ENCODE peak calls at places on chromosomes 1 and 21, in five cellular contexts. N is neuronal stem cell, Y is IMR-90, F is mesenchymal stem cell, I is H1. C is an unnamed sample.

GRCh38 chr1:160777486-160778089 is 18.4 kb upstream of the LY9 start:
- DNase-seq in F (peak; percentile 2), Y (no peak), N (peak; percentile 46), I (no peak), C (peak; percentile 58)

GRCh38 chr1:20137604-20138003 is 1.5 kb upstream of the PLA2G2F start:
- DNase-seq in I (no peak), Y (no peak), F (no peak), N (no peak), C (no peak)

GRCh38 chr1:77031101-77031662 is 163.9 kb downstream of the ST6GALNAC5 start:
- DNase-seq in N (no peak), F (peak; percentile 58), Y (peak; percentile 73), I (no peak), C (no peak)

GRCh38 chr1:42999308-42999707 is 40.6 kb upstream of the SLC2A1 start:
- DNase-seq in I (no peak), Y (peak; percentile 57), N (no peak), F (no peak), C (peak; percentile 88)

GRCh38 chr1:25183126-25183980 is 48.9 kb downstream of the SYF2 start:
- DNase-seq in Y (no peak), F (no peak), I (no peak), N (no peak), C (no peak)

GRCh38 chr1:235295902-235296350 is 32.1 kb downstream of the ARID4B start:
- DNase-seq in N (no peak), F (peak; percentile 26), Y (peak; percentile 81), I (no peak), C (peak; percentile 86)

GRCh38 chr1:202159534-202160371 is 649 bp downstream of the PTPN7 start:
- DNase-seq in Y (no peak), F (no peak), N (no peak), I (no peak), C (no peak)

GRCh38 chr21:19507682-19508260 is 1104.2 kb upstream of the TMPRSS15 start:
- DNase-seq in F (peak; percentile 12), I (no peak), N (no peak), Y (no peak), C (no peak)

GRCh38 chr21:29018540-29018939 is 609 bp downstream of the RWDD2B start:
- DNase-seq in N (no peak), F (no peak), Y (no peak), I (no peak), C (no peak)

GRCh38 chr1:204684206-204684536 is 1.4 kb downstream of the LRRN2 start:
- DNase-seq in I (no peak), Y (no peak), F (no peak), N (no peak), C (no peak)

GRCh38 chr1:184359909-184360308 is 26.9 kb upstream of the C1orf21 start:
- DNase-seq in I (no peak), Y (no peak), F (no peak), N (no peak), C (no peak)
- H2AFZ ChIP-seq in I (no peak overlapping the region), Y (no peak overlapping the region), F (no peak overlapping the region), N (no peak overlapping the region), C (no peak overlapping the region)

DNA sequence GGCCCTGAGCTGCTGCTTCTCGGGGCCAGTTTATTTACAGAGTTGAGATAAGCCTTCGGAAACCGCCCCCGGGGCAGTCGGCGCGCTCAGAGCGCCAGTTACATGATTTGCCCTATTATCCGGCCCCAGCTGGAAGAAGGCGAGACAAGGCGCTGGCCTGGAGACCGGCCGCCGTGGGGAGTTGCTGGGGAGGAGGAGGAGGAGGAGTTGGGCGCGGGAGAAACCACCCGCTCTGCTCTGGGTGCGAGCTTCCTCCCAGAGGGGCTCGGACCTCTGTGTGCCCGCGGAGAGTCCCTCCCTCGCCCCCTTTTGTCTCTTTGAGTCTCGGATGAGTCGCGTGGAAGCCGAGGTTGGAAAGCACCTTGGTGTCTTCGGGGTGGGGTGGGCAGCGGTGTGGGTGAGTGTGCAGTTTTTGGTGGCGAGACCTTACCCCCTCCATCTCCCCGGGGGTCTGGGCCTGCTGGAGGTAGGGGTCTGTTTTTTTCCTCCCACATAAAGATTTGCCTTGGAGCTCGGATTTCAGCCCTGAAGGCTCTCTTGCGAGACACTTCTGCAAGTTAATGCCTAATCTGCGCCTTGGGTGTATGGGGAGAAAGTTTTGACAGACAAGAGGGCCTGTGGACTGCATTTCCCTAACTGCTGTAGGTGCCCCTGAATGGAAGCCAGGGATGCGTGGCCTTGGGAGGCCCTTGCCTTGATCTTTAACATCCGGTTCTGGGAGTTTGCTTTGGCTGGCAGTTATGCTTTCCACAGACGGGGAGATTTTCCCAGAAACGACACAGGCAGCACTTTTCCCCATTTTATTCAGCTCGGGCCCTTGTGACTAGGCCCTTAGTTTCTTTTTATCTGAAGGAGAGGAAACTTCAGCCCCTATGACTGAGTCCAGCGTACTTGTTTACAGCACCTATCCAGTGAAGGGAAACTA is 80.0 kb downstream of the NDUFS5 start:
- DNase-seq in Y (no peak), F (peak; percentile 74), I (no peak), N (no peak), C (no peak)
- H2BK120ac ChIP-seq in Y (peak overlapping the region; percentile 10), F (peak overlapping the region; percentile 98), I (no peak overlapping the region), N (peak overlapping the region; percentile 84), C (peak overlapping the region; percentile 50)

GRCh38 chr1:54436826-54437225 is 30.6 kb upstream of the SSBP3 start:
- DNase-seq in N (no peak), I (no peak), Y (no peak), F (no peak), C (no peak)

GRCh38 chr1:54437783-54438182 is 31.6 kb upstream of the SSBP3 start:
- DNase-seq in F (no peak), N (no peak), Y (no peak), I (no peak), C (no peak)

GRCh38 chr1:54442185-54442584 is 36.0 kb upstream of the SSBP3 start:
- DNase-seq in Y (no peak), N (no peak), F (no peak), I (no peak), C (no peak)

DNA sequence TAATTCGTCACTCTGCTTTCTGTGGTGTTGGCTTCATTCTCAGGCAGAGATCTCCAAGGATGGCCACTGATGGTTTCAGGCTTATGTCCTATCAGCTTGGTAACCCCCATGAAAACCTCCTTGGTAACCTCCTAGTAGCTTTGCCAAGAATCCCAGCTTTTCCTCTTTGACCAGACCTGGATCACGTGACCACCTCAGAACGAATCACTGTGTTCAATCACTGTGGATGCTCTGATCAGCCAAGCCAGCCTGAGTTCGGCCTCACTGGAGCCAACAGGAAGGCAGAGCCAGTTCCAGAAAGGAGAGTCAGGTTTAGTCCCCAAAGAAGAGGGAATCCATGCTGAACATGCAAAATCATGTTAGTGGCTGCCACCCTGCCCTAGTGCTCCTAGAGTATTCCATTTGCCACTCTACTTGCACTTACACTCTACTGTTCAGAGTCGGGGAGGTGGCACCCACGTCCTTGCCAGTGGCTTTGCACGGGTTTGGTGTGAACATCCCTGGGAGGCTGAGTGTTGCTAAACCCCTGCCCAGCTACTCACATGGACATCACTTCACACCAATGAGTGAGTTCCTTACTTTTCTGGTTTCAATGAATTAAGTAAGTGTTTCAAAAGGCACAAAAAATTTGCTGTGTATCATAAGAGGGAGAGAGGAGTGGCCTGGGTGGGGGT is 33.5 kb upstream of the SSBP3 start:
- DNase-seq in N (no peak), I (no peak), Y (no peak), F (no peak), C (no peak)
- H3K18ac ChIP-seq in N (peak overlapping the region; percentile 24), I (no peak overlapping the region), Y (no peak overlapping the region), F (no peak overlapping the region), C (no peak overlapping the region)

GRCh38 chr21:45880097-45881068 is 101.2 kb upstream of the COL6A1 start:
- DNase-seq in N (peak; percentile 78), F (peak; percentile 78), I (peak; percentile 44), Y (peak; percentile 58), C (peak; percentile 30)
- H2AFZ ChIP-seq in N (no peak overlapping the region), F (peak overlapping the region; percentile 5), I (no peak overlapping the region), Y (peak overlapping the region; percentile 79), C (no peak overlapping the region)

DNA sequence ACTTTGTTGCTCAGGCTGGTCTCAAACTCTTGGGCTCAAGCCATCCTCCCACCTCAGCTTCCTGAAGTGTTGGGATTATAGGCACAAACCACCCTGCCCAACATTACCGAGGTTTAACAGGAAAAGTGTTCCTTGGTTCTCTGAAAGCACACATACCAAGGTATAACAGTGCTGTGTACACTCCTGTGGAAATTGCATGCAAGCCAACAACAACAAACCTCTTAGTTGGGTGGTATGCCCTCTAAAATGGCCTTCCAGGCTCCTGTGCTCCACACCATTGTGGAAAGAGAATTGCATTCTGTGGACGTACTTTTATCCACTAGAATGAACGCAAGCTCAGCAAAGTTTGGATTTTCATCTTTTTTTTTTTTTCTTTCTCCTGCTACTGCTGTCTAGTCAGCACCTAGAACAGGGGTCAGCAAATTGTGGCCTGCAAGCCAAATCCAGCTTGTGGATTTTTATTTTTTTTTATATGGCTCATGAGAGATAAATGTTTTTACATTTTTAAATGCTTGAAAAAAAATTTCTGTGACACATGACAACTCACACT is 192.2 kb upstream of the TNR start:
- DNase-seq in F (no peak), I (no peak), Y (no peak), N (no peak), C (no peak)
- H2BK120ac ChIP-seq in F (no peak overlapping the region), I (no peak overlapping the region), Y (no peak overlapping the region), N (no peak overlapping the region), C (no peak overlapping the region)

GRCh38 chr1:219443763-219444162 is 169.1 kb downstream of the ZC3H11B start:
- DNase-seq in N (no peak), Y (peak; percentile 46), I (no peak), F (no peak), C (no peak)
- H3K18ac ChIP-seq in N (no peak overlapping the region), Y (no peak overlapping the region), I (no peak overlapping the region), F (no peak overlapping the region), C (no peak overlapping the region)

DNA sequence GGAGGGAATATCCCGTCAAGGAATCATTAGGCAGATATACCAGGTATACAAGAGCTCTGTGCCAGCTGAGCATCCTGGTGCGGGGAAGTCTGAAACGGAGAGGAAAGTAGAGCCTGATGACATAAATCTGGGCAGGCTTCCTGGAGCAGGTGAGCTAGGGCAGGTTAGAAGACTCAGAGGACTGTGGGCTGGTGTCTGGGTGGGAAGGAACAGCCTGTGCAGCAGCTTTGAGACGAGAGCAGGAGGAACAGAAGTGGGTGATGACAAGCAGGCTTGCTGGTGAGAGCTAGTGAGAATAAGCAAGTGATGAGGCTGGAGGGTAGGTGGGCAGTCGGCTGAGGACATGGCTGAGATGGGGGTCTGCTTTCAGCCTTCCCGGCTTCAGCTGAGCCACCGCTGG is 6.7 kb downstream of the CELSR2 start:
- DNase-seq in I (no peak), Y (no peak), N (no peak), F (no peak), C (no peak)
- H2AFZ ChIP-seq in I (no peak overlapping the region), Y (no peak overlapping the region), N (no peak overlapping the region), F (no peak overlapping the region), C (no peak overlapping the region)